ENCODE peak calls at places on chromosomes 16 and 17, in eight cellular contexts. N is activated naive CD8-positive, alpha-beta T cell treated with anti-CD3 and anti-CD28 coated beads, Interleukin-2, amount 10 ng/mL, durations not matched to agents 7 days and 5 days; P is neuronal stem cell; T is H4; R is HCEC 1CT; Y is Caki2; J is ACHN; X is astrocyte of the spinal cord. K is an unnamed sample.

GRCh38 chr17:44217738-44218343 is 1.6 kb downstream of the UBTF start:
- DNase-seq in N (no peak), P (no peak), T (no peak), R (no peak), Y (no peak), J (no peak), X (no peak), K (no peak)

GRCh38 chr16:49495151-49495566 is 121.6 kb downstream of the C16orf78 start:
- DNase-seq in N (no peak), P (no peak), T (no peak), R (no peak), Y (no peak), J (no peak), X (no peak), K (no peak)

GRCh38 chr17:68657166-68657940 is 56.2 kb upstream of the FAM20A start:
- DNase-seq in N (no peak), P (no peak), T (no peak), R (no peak), Y (no peak), J (no peak), X (no peak), K (no peak)

GRCh38 chr16:4685776-4686496 is 7.4 kb upstream of the NUDT16L1 start:
- DNase-seq in N (no peak), P (no peak), T (no peak), R (no peak), Y (no peak), J (no peak), X (no peak), K (no peak)

GRCh38 chr17:7636192-7636591 is 6.3 kb downstream of the SHBG start:
- DNase-seq in N (no peak), P (no peak), T (no peak), R (no peak), Y (no peak), J (no peak), X (no peak), K (no peak)

GRCh38 chr17:57987582-57988300 is at the start of gene VEZF1:
- DNase-seq in N (peak; percentile 90), P (peak; percentile 80), T (peak; percentile 74), R (peak; percentile 72), Y (peak; percentile 64), J (peak; percentile 76), X (peak; percentile 80), K (peak; percentile 78)

GRCh38 chr17:6494239-6494941 is 50.1 kb downstream of the PIMREG start:
- DNase-seq in N (no peak), P (no peak), T (no peak), R (no peak), Y (no peak), J (peak; percentile 72), X (no peak), K (peak; percentile 83)

GRCh38 chr17:67689534-67690177 is 28.1 kb upstream of the NOL11 start:
- DNase-seq in N (no peak), P (peak; percentile 54), T (peak; percentile 51), R (peak; percentile 56), Y (peak; percentile 32), J (peak; percentile 63), X (peak; percentile 74), K (peak; percentile 66)

GRCh38 chr17:71484546-71484945 is 636.3 kb upstream of the SOX9 start:
- DNase-seq in N (no peak), P (no peak), T (no peak), R (no peak), Y (no peak), J (no peak), X (no peak), K (no peak)

GRCh38 chr17:79005063-79005861 is 4.3 kb downstream of the CANT1 start:
- DNase-seq in N (no peak), P (no peak), T (no peak), R (no peak), Y (no peak), J (no peak), X (no peak), K (peak; percentile 62)

GRCh38 chr16:22235839-22236745 is 30.0 kb downstream of the EEF2K start:
- DNase-seq in N (no peak), P (no peak), T (no peak), R (no peak), Y (no peak), J (no peak), X (no peak), K (no peak)

GRCh38 chr17:81609541-81610353 is 27.2 kb downstream of the NPLOC4 start:
- DNase-seq in N (no peak), P (no peak), T (no peak), R (no peak), Y (no peak), J (no peak), X (no peak), K (no peak)

GRCh38 chr16:11835309-11835708 is 16.0 kb downstream of the RSL1D1 start:
- DNase-seq in N (no peak), P (no peak), T (no peak), R (no peak), Y (no peak), J (no peak), X (no peak), K (no peak)

GRCh38 chr17:47205419-47205963 is 3.7 kb upstream of the MYL4 start:
- DNase-seq in N (no peak), P (no peak), T (peak; percentile 97), R (peak; percentile 43), Y (peak; percentile 91), J (peak; percentile 95), X (peak; percentile 79), K (peak; percentile 99)

GRCh38 chr16:88932929-88933328 is 44.1 kb downstream of the CBFA2T3 start:
- DNase-seq in N (no peak), P (no peak), T (no peak), R (no peak), Y (no peak), J (no peak), X (no peak), K (no peak)

GRCh38 chr17:27919120-27919519 is 26.0 kb upstream of the LYRM9 start:
- DNase-seq in N (no peak), P (no peak), T (no peak), R (no peak), Y (no peak), J (no peak), X (no peak), K (no peak)